ENCODE peak calls at places on chromosomes 3 and 15, in four cellular contexts. W, G, C and N are unnamed samples.

GRCh38 chr3:13403818-13404216 is 16.3 kb downstream of the NUP210 start:
- DNase-seq in C (no peak), W (no peak), G (no peak), N (no peak)

GRCh38 chr3:129310111-129310601 is 31.5 kb downstream of the HMCES start:
- DNase-seq in G (no peak), W (peak), C (no peak), N (no peak)

GRCh38 chr3:150296966-150297365 is 111.1 kb upstream of the TSC22D2 start:
- DNase-seq in W (no peak), G (no peak), C (no peak), N (peak)

GRCh38 chr15:96374494-96374893 is 44.0 kb downstream of the NR2F2 start:
- DNase-seq in W (no peak), G (no peak), C (no peak), N (no peak)

GRCh38 chr15:89335289-89336041 is 841 bp upstream of the POLG start:
- DNase-seq in W (no peak), G (peak), C (peak), N (peak)

GRCh38 chr15:31326729-31327673 is at the start of gene KLF13:
- DNase-seq in G (peak), W (no peak), C (peak), N (no peak)

GRCh38 chr3:169169340-169169963 is 494.1 kb downstream of the MECOM start:
- DNase-seq in G (no peak), W (no peak), C (no peak), N (no peak)

GRCh38 chr3:48656061-48656840 is 6.4 kb downstream of the CELSR3 start:
- DNase-seq in C (peak), G (peak), W (peak), N (peak)

GRCh38 chr15:68749365-68750141 is 71.1 kb downstream of the ANP32A start:
- DNase-seq in W (no peak), C (no peak), G (no peak), N (no peak)

GRCh38 chr3:41267975-41268640 is 68.8 kb downstream of the CTNNB1 start:
- DNase-seq in C (no peak), G (no peak), W (no peak), N (no peak)

GRCh38 chr3:170792511-170792910 is 77.5 kb downstream of the RPL22L1 start:
- DNase-seq in W (no peak), C (no peak), G (no peak), N (no peak)

GRCh38 chr15:49830411-49830810 is 209.6 kb downstream of the DTWD1 start:
- DNase-seq in G (no peak), W (no peak), C (no peak), N (peak)

GRCh38 chr3:197810901-197811300 is 19.8 kb downstream of the LRCH3 start:
- DNase-seq in C (no peak), W (no peak), G (no peak), N (no peak)

GRCh38 chr15:31387483-31388118 is 61.0 kb downstream of the KLF13 start:
- DNase-seq in W (no peak), C (no peak), G (no peak), N (no peak)

GRCh38 chr15:77659350-77660321 is 26.9 kb upstream of the LINGO1 start:
- DNase-seq in C (no peak), G (no peak), W (no peak), N (peak)

GRCh38 chr3:119329551-119329950 is 35.4 kb downstream of the ARHGAP31 start:
- DNase-seq in G (no peak), W (no peak), C (no peak), N (no peak)